ENCODE peak calls at places on chromosomes 16 and 17, in seven cellular contexts. One of them, this sample, is unnamed.

GRCh38 chr17:55632236-55632635 is 90.4 kb downstream of the TMEM100 start:
- DNase-seq in EL: no peak
- DNase-seq in nucleus accumbens: no peak
- DNase-seq in HCEC 1CT: no peak
- DNase-seq in GM12878: no peak
- DNase-seq in mucosa of descending colon: no peak
- DNase-seq in NCI-H460: no peak
- DNase-seq in this sample: peak; percentile 72

GRCh38 chr17:39653662-39654331 is 11.4 kb upstream of the TCAP start:
- DNase-seq in EL: peak; percentile 47
- DNase-seq in nucleus accumbens: peak; percentile 27
- DNase-seq in HCEC 1CT: no peak
- DNase-seq in GM12878: no peak
- DNase-seq in mucosa of descending colon: peak; percentile 89
- DNase-seq in NCI-H460: peak; percentile 46
- DNase-seq in this sample: peak; percentile 55

GRCh38 chr16:86479419-86479818 is 30.9 kb upstream of the FOXF1 start:
- DNase-seq in EL: peak; percentile 47
- DNase-seq in nucleus accumbens: no peak
- DNase-seq in HCEC 1CT: peak; percentile 49
- DNase-seq in GM12878: no peak
- DNase-seq in mucosa of descending colon: no peak
- DNase-seq in NCI-H460: no peak
- DNase-seq in this sample: no peak

GRCh38 chr16:70713781-70714180 is 27.9 kb upstream of the MTSS2 start:
- DNase-seq in EL: no peak
- DNase-seq in nucleus accumbens: no peak
- DNase-seq in HCEC 1CT: no peak
- DNase-seq in GM12878: no peak
- DNase-seq in mucosa of descending colon: no peak
- DNase-seq in NCI-H460: no peak
- DNase-seq in this sample: no peak

GRCh38 chr16:72850021-72850420 is 197.9 kb downstream of the ZFHX3 start:
- DNase-seq in EL: no peak
- DNase-seq in nucleus accumbens: no peak
- DNase-seq in HCEC 1CT: no peak
- DNase-seq in GM12878: no peak
- DNase-seq in mucosa of descending colon: no peak
- DNase-seq in NCI-H460: no peak
- DNase-seq in this sample: no peak

GRCh38 chr16:70749681-70750601 is 51.0 kb downstream of the VAC14 start:
- DNase-seq in EL: no peak
- DNase-seq in nucleus accumbens: no peak
- DNase-seq in HCEC 1CT: no peak
- DNase-seq in GM12878: no peak
- DNase-seq in mucosa of descending colon: no peak
- DNase-seq in NCI-H460: no peak
- DNase-seq in this sample: peak; percentile 29

GRCh38 chr16:83727018-83727417 is 80.8 kb upstream of the HSBP1 start:
- DNase-seq in EL: peak; percentile 75
- DNase-seq in nucleus accumbens: no peak
- DNase-seq in HCEC 1CT: no peak
- DNase-seq in GM12878: no peak
- DNase-seq in mucosa of descending colon: peak; percentile 4
- DNase-seq in NCI-H460: no peak
- DNase-seq in this sample: no peak

GRCh38 chr17:65027305-65027704 is 29.2 kb downstream of the GNA13 start:
- DNase-seq in EL: peak; percentile 79
- DNase-seq in nucleus accumbens: no peak
- DNase-seq in HCEC 1CT: peak; percentile 88
- DNase-seq in GM12878: peak; percentile 45
- DNase-seq in mucosa of descending colon: no peak
- DNase-seq in NCI-H460: peak; percentile 26
- DNase-seq in this sample: peak; percentile 29

GRCh38 chr16:47987136-47987535 is 168.7 kb downstream of the ABCC12 start:
- DNase-seq in EL: no peak
- DNase-seq in nucleus accumbens: no peak
- DNase-seq in HCEC 1CT: no peak
- DNase-seq in GM12878: no peak
- DNase-seq in mucosa of descending colon: no peak
- DNase-seq in NCI-H460: no peak
- DNase-seq in this sample: no peak

GRCh38 chr17:2282297-2282873 is 21.2 kb downstream of the SMG6 start:
- DNase-seq in EL: peak; percentile 84
- DNase-seq in nucleus accumbens: no peak
- DNase-seq in HCEC 1CT: peak; percentile 79
- DNase-seq in GM12878: no peak
- DNase-seq in mucosa of descending colon: no peak
- DNase-seq in NCI-H460: peak; percentile 64
- DNase-seq in this sample: peak; percentile 35

GRCh38 chr16:85253127-85253941 is 141.1 kb upstream of the CIBAR2 start:
- DNase-seq in EL: peak; percentile 35
- DNase-seq in nucleus accumbens: peak; percentile 43
- DNase-seq in HCEC 1CT: no peak
- DNase-seq in GM12878: no peak
- DNase-seq in mucosa of descending colon: peak; percentile 72
- DNase-seq in NCI-H460: peak; percentile 20
- DNase-seq in this sample: peak; percentile 76

GRCh38 chr16:64830653-64831052 is 291.2 kb downstream of the CDH11 start:
- DNase-seq in EL: peak; percentile 27
- DNase-seq in nucleus accumbens: no peak
- DNase-seq in HCEC 1CT: peak; percentile 20
- DNase-seq in GM12878: no peak
- DNase-seq in mucosa of descending colon: no peak
- DNase-seq in NCI-H460: no peak
- DNase-seq in this sample: no peak

GRCh38 chr17:34361478-34362061 is 1.5 kb downstream of the CCL1 start:
- DNase-seq in EL: peak; percentile 86
- DNase-seq in nucleus accumbens: peak; percentile 55
- DNase-seq in HCEC 1CT: peak; percentile 86
- DNase-seq in GM12878: no peak
- DNase-seq in mucosa of descending colon: peak; percentile 96
- DNase-seq in NCI-H460: peak; percentile 81
- DNase-seq in this sample: peak; percentile 96

GRCh38 chr16:85275533-85276249 is 163.4 kb upstream of the CIBAR2 start:
- DNase-seq in EL: peak; percentile 54
- DNase-seq in nucleus accumbens: peak; percentile 66
- DNase-seq in HCEC 1CT: peak; percentile 28
- DNase-seq in GM12878: no peak
- DNase-seq in mucosa of descending colon: peak; percentile 73
- DNase-seq in NCI-H460: peak; percentile 37
- DNase-seq in this sample: peak; percentile 74

GRCh38 chr16:68100504-68100903 is 15.3 kb downstream of the NFATC3 start:
- DNase-seq in EL: no peak
- DNase-seq in nucleus accumbens: no peak
- DNase-seq in HCEC 1CT: no peak
- DNase-seq in GM12878: no peak
- DNase-seq in mucosa of descending colon: no peak
- DNase-seq in NCI-H460: no peak
- DNase-seq in this sample: no peak

GRCh38 chr16:57184890-57185445 is 871 bp downstream of the PSME3IP1 start:
- DNase-seq in EL: no peak
- DNase-seq in nucleus accumbens: no peak
- DNase-seq in HCEC 1CT: no peak
- DNase-seq in GM12878: no peak
- DNase-seq in mucosa of descending colon: peak; percentile 21
- DNase-seq in NCI-H460: no peak
- DNase-seq in this sample: no peak

GRCh38 chr17:48541574-48542113 is 3.3 kb downstream of the HOXB2 start:
- DNase-seq in EL: no peak
- DNase-seq in nucleus accumbens: no peak
- DNase-seq in HCEC 1CT: peak; percentile 80
- DNase-seq in GM12878: no peak
- DNase-seq in mucosa of descending colon: peak; percentile 47
- DNase-seq in NCI-H460: no peak
- DNase-seq in this sample: peak; percentile 77

GRCh38 chr16:4314532-4315184 is 1.2 kb upstream of the GLIS2 start:
- DNase-seq in EL: peak; percentile 49
- DNase-seq in nucleus accumbens: no peak
- DNase-seq in HCEC 1CT: peak; percentile 50
- DNase-seq in GM12878: no peak
- DNase-seq in mucosa of descending colon: no peak
- DNase-seq in NCI-H460: no peak
- DNase-seq in this sample: peak; percentile 35

GRCh38 chr17:76048711-76049110 is 21.6 kb upstream of the EVPL start:
- DNase-seq in EL: peak; percentile 83
- DNase-seq in nucleus accumbens: no peak
- DNase-seq in HCEC 1CT: no peak
- DNase-seq in GM12878: no peak
- DNase-seq in mucosa of descending colon: no peak
- DNase-seq in NCI-H460: no peak
- DNase-seq in this sample: no peak

GRCh38 chr17:81685108-81685507 is 1.3 kb downstream of the HGS start:
- DNase-seq in EL: peak; percentile 83
- DNase-seq in nucleus accumbens: no peak
- DNase-seq in HCEC 1CT: peak; percentile 73
- DNase-seq in GM12878: no peak
- DNase-seq in mucosa of descending colon: no peak
- DNase-seq in NCI-H460: no peak
- DNase-seq in this sample: peak; percentile 32

GRCh38 chr16:73206306-73206705 is 158.4 kb upstream of the ZFHX3 start:
- DNase-seq in EL: peak; percentile 30
- DNase-seq in nucleus accumbens: no peak
- DNase-seq in HCEC 1CT: no peak
- DNase-seq in GM12878: no peak
- DNase-seq in mucosa of descending colon: no peak
- DNase-seq in NCI-H460: no peak
- DNase-seq in this sample: no peak

GRCh38 chr17:57669671-57670529 is 75.2 kb downstream of the CCDC182 start:
- DNase-seq in EL: no peak
- DNase-seq in nucleus accumbens: no peak
- DNase-seq in HCEC 1CT: no peak
- DNase-seq in GM12878: no peak
- DNase-seq in mucosa of descending colon: no peak
- DNase-seq in NCI-H460: no peak
- DNase-seq in this sample: no peak

GRCh38 chr16:47787695-47788094 is 326.6 kb downstream of the PHKB start:
- DNase-seq in EL: peak; percentile 8
- DNase-seq in nucleus accumbens: no peak
- DNase-seq in HCEC 1CT: no peak
- DNase-seq in GM12878: no peak
- DNase-seq in mucosa of descending colon: no peak
- DNase-seq in NCI-H460: peak; percentile 0
- DNase-seq in this sample: no peak

GRCh38 chr16:85083051-85083639 is 29.1 kb downstream of the CIBAR2 start:
- DNase-seq in EL: no peak
- DNase-seq in nucleus accumbens: no peak
- DNase-seq in HCEC 1CT: no peak
- DNase-seq in GM12878: no peak
- DNase-seq in mucosa of descending colon: no peak
- DNase-seq in NCI-H460: no peak
- DNase-seq in this sample: no peak

GRCh38 chr17:67431210-67432015 is 54.3 kb downstream of the PITPNC1 start:
- DNase-seq in EL: peak; percentile 77
- DNase-seq in nucleus accumbens: no peak
- DNase-seq in HCEC 1CT: peak; percentile 81
- DNase-seq in GM12878: no peak
- DNase-seq in mucosa of descending colon: no peak
- DNase-seq in NCI-H460: peak; percentile 33
- DNase-seq in this sample: no peak

GRCh38 chr16:27770271-27771196 is 220.6 kb downstream of the KATNIP start:
- DNase-seq in EL: no peak
- DNase-seq in nucleus accumbens: no peak
- DNase-seq in HCEC 1CT: no peak
- DNase-seq in GM12878: no peak
- DNase-seq in mucosa of descending colon: no peak
- DNase-seq in NCI-H460: no peak
- DNase-seq in this sample: no peak

GRCh38 chr16:61813339-61813738 is 222.9 kb downstream of the CDH8 start:
- DNase-seq in EL: no peak
- DNase-seq in nucleus accumbens: no peak
- DNase-seq in HCEC 1CT: no peak
- DNase-seq in GM12878: no peak
- DNase-seq in mucosa of descending colon: no peak
- DNase-seq in NCI-H460: no peak
- DNase-seq in this sample: no peak

GRCh38 chr17:50274142-50274944 is at the start of gene TMEM92:
- DNase-seq in EL: no peak
- DNase-seq in nucleus accumbens: no peak
- DNase-seq in HCEC 1CT: no peak
- DNase-seq in GM12878: no peak
- DNase-seq in mucosa of descending colon: peak; percentile 85
- DNase-seq in NCI-H460: no peak
- DNase-seq in this sample: peak; percentile 70

GRCh38 chr17:45305532-45306087 is 11.2 kb downstream of the MAP3K14 start:
- DNase-seq in EL: peak; percentile 68
- DNase-seq in nucleus accumbens: no peak
- DNase-seq in HCEC 1CT: peak; percentile 88
- DNase-seq in GM12878: no peak
- DNase-seq in mucosa of descending colon: no peak
- DNase-seq in NCI-H460: no peak
- DNase-seq in this sample: no peak

GRCh38 chr17:62641101-62641500 is 13.6 kb downstream of the MRC2 start:
- DNase-seq in EL: no peak
- DNase-seq in nucleus accumbens: no peak
- DNase-seq in HCEC 1CT: no peak
- DNase-seq in GM12878: no peak
- DNase-seq in mucosa of descending colon: no peak
- DNase-seq in NCI-H460: no peak
- DNase-seq in this sample: no peak

GRCh38 chr17:69314246-69315030 is 12.5 kb downstream of the ABCA5 start:
- DNase-seq in EL: no peak
- DNase-seq in nucleus accumbens: no peak
- DNase-seq in HCEC 1CT: no peak
- DNase-seq in GM12878: no peak
- DNase-seq in mucosa of descending colon: no peak
- DNase-seq in NCI-H460: no peak
- DNase-seq in this sample: no peak

GRCh38 chr17:27244481-27245223 is 49.3 kb upstream of the WSB1 start:
- DNase-seq in EL: peak; percentile 91
- DNase-seq in nucleus accumbens: no peak
- DNase-seq in HCEC 1CT: peak; percentile 95
- DNase-seq in GM12878: no peak
- DNase-seq in mucosa of descending colon: peak; percentile 61
- DNase-seq in NCI-H460: peak; percentile 95
- DNase-seq in this sample: no peak

GRCh38 chr17:15263206-15263579 is 1.9 kb downstream of the PMP22 start:
- DNase-seq in EL: peak; percentile 85
- DNase-seq in nucleus accumbens: peak; percentile 58
- DNase-seq in HCEC 1CT: peak; percentile 73
- DNase-seq in GM12878: no peak
- DNase-seq in mucosa of descending colon: peak; percentile 67
- DNase-seq in NCI-H460: peak; percentile 51
- DNase-seq in this sample: no peak

GRCh38 chr17:1611715-1612114 is 16.9 kb downstream of the SLC43A2 start:
- DNase-seq in EL: no peak
- DNase-seq in nucleus accumbens: no peak
- DNase-seq in HCEC 1CT: no peak
- DNase-seq in GM12878: no peak
- DNase-seq in mucosa of descending colon: no peak
- DNase-seq in NCI-H460: no peak
- DNase-seq in this sample: no peak

GRCh38 chr17:33318241-33318640 is 25.1 kb upstream of the ASIC2 start:
- DNase-seq in EL: no peak
- DNase-seq in nucleus accumbens: no peak
- DNase-seq in HCEC 1CT: no peak
- DNase-seq in GM12878: no peak
- DNase-seq in mucosa of descending colon: no peak
- DNase-seq in NCI-H460: no peak
- DNase-seq in this sample: no peak

GRCh38 chr17:80845121-80845862 is 146.3 kb upstream of the CHMP6 start:
- DNase-seq in EL: no peak
- DNase-seq in nucleus accumbens: no peak
- DNase-seq in HCEC 1CT: no peak
- DNase-seq in GM12878: no peak
- DNase-seq in mucosa of descending colon: no peak
- DNase-seq in NCI-H460: no peak
- DNase-seq in this sample: no peak

This sample was measured in NCI-H69.